ENCODE peak calls at places on chromosomes 2 and 18, in five cellular contexts. One of them, this sample, is unnamed.

GRCh38 chr18:9092665-9093064 is 9.8 kb upstream of the NDUFV2 start:
- DNase-seq in stimulated activated CD4-positive, alpha-beta T cell treated with anti-CD3 and anti-CD28 coated beads, Interleukin-15, amount 100 ng/mL, for 24 hours: no peak
- DNase-seq in midbrain: no peak
- DNase-seq in NCI-H460: no peak
- DNase-seq in foreskin fibroblast: peak
- DNase-seq in this sample: no peak

GRCh38 chr2:120369250-120369649 is 23.3 kb downstream of the INHBB start:
- DNase-seq in stimulated activated CD4-positive, alpha-beta T cell treated with anti-CD3 and anti-CD28 coated beads, Interleukin-15, amount 100 ng/mL, for 24 hours: no peak
- DNase-seq in midbrain: no peak
- DNase-seq in NCI-H460: no peak
- DNase-seq in foreskin fibroblast: no peak
- DNase-seq in this sample: no peak

GRCh38 chr18:25453556-25454269 is 101.7 kb upstream of the ZNF521 start:
- DNase-seq in stimulated activated CD4-positive, alpha-beta T cell treated with anti-CD3 and anti-CD28 coated beads, Interleukin-15, amount 100 ng/mL, for 24 hours: no peak
- DNase-seq in midbrain: no peak
- DNase-seq in NCI-H460: no peak
- DNase-seq in foreskin fibroblast: no peak
- DNase-seq in this sample: no peak

GRCh38 chr2:201275991-201276390 is 15.7 kb downstream of the CASP8 start:
- DNase-seq in stimulated activated CD4-positive, alpha-beta T cell treated with anti-CD3 and anti-CD28 coated beads, Interleukin-15, amount 100 ng/mL, for 24 hours: no peak
- DNase-seq in midbrain: no peak
- DNase-seq in NCI-H460: no peak
- DNase-seq in foreskin fibroblast: no peak
- DNase-seq in this sample: no peak

GRCh38 chr2:179898873-179899272 is 37.5 kb upstream of the ZNF385B start:
- DNase-seq in stimulated activated CD4-positive, alpha-beta T cell treated with anti-CD3 and anti-CD28 coated beads, Interleukin-15, amount 100 ng/mL, for 24 hours: peak
- DNase-seq in midbrain: no peak
- DNase-seq in NCI-H460: peak
- DNase-seq in foreskin fibroblast: peak
- DNase-seq in this sample: peak

GRCh38 chr2:20957745-20958144 is 86.1 kb downstream of the APOB start:
- DNase-seq in stimulated activated CD4-positive, alpha-beta T cell treated with anti-CD3 and anti-CD28 coated beads, Interleukin-15, amount 100 ng/mL, for 24 hours: no peak
- DNase-seq in midbrain: no peak
- DNase-seq in NCI-H460: no peak
- DNase-seq in foreskin fibroblast: no peak
- DNase-seq in this sample: no peak

GRCh38 chr2:898319-898718 is 52.3 kb upstream of the SNTG2 start:
- DNase-seq in stimulated activated CD4-positive, alpha-beta T cell treated with anti-CD3 and anti-CD28 coated beads, Interleukin-15, amount 100 ng/mL, for 24 hours: no peak
- DNase-seq in midbrain: no peak
- DNase-seq in NCI-H460: no peak
- DNase-seq in foreskin fibroblast: no peak
- DNase-seq in this sample: no peak

GRCh38 chr2:168310580-168310979 is 63.2 kb upstream of the STK39 start:
- DNase-seq in stimulated activated CD4-positive, alpha-beta T cell treated with anti-CD3 and anti-CD28 coated beads, Interleukin-15, amount 100 ng/mL, for 24 hours: no peak
- DNase-seq in midbrain: no peak
- DNase-seq in NCI-H460: no peak
- DNase-seq in foreskin fibroblast: no peak
- DNase-seq in this sample: no peak

GRCh38 chr2:34004936-34005335 is 405.8 kb upstream of the FAM98A start:
- DNase-seq in stimulated activated CD4-positive, alpha-beta T cell treated with anti-CD3 and anti-CD28 coated beads, Interleukin-15, amount 100 ng/mL, for 24 hours: no peak
- DNase-seq in midbrain: peak
- DNase-seq in NCI-H460: no peak
- DNase-seq in foreskin fibroblast: no peak
- DNase-seq in this sample: no peak

GRCh38 chr2:136363470-136363869 is 245.5 kb upstream of the CXCR4 start:
- DNase-seq in stimulated activated CD4-positive, alpha-beta T cell treated with anti-CD3 and anti-CD28 coated beads, Interleukin-15, amount 100 ng/mL, for 24 hours: no peak
- DNase-seq in midbrain: no peak
- DNase-seq in NCI-H460: no peak
- DNase-seq in foreskin fibroblast: no peak
- DNase-seq in this sample: no peak

This sample was measured in MCF 10A.